ENCODE peak calls at places on chromosome 19, in six cellular contexts. One of them, this sample, is unnamed.

GRCh38 chr19:29872224-29872731 is 60.5 kb downstream of the CCNE1 start:
- DNase-seq in psoas muscle: no peak
- DNase-seq in AG04450: no peak
- DNase-seq in mesothelial cell of epicardium: no peak
- DNase-seq in colonic mucosa: no peak
- DNase-seq in brain microvascular endothelial cell: no peak
- DNase-seq in this sample: peak; percentile 47

GRCh38 chr19:12881172-12881808 is at the start of gene DNASE2:
- DNase-seq in psoas muscle: peak; percentile 97
- DNase-seq in AG04450: peak; percentile 76
- DNase-seq in mesothelial cell of epicardium: peak; percentile 77
- DNase-seq in colonic mucosa: peak; percentile 98
- DNase-seq in brain microvascular endothelial cell: peak; percentile 77
- DNase-seq in this sample: peak; percentile 92

GRCh38 chr19:46265217-46265828 is 31.5 kb upstream of the HIF3A start:
- DNase-seq in psoas muscle: no peak
- DNase-seq in AG04450: peak; percentile 57
- DNase-seq in mesothelial cell of epicardium: peak; percentile 45
- DNase-seq in colonic mucosa: peak; percentile 70
- DNase-seq in brain microvascular endothelial cell: peak; percentile 76
- DNase-seq in this sample: peak; percentile 72

GRCh38 chr19:580274-580835 is 8.0 kb downstream of the BSG start:
- DNase-seq in psoas muscle: no peak
- DNase-seq in AG04450: no peak
- DNase-seq in mesothelial cell of epicardium: no peak
- DNase-seq in colonic mucosa: no peak
- DNase-seq in brain microvascular endothelial cell: no peak
- DNase-seq in this sample: no peak

GRCh38 chr19:792361-792885 is 4.8 kb upstream of the PTBP1 start:
- DNase-seq in psoas muscle: no peak
- DNase-seq in AG04450: no peak
- DNase-seq in mesothelial cell of epicardium: no peak
- DNase-seq in colonic mucosa: no peak
- DNase-seq in brain microvascular endothelial cell: no peak
- DNase-seq in this sample: no peak

GRCh38 chr19:48856921-48857320 is 11.5 kb downstream of the PLEKHA4 start:
- DNase-seq in psoas muscle: no peak
- DNase-seq in AG04450: no peak
- DNase-seq in mesothelial cell of epicardium: no peak
- DNase-seq in colonic mucosa: no peak
- DNase-seq in brain microvascular endothelial cell: no peak
- DNase-seq in this sample: no peak

GRCh38 chr19:48739835-48740704 is at the start of gene RASIP1:
- DNase-seq in psoas muscle: peak; percentile 75
- DNase-seq in AG04450: no peak
- DNase-seq in mesothelial cell of epicardium: no peak
- DNase-seq in colonic mucosa: no peak
- DNase-seq in brain microvascular endothelial cell: no peak
- DNase-seq in this sample: no peak

GRCh38 chr19:29256516-29256915 is 43.6 kb upstream of the UQCRFS1 start:
- DNase-seq in psoas muscle: no peak
- DNase-seq in AG04450: no peak
- DNase-seq in mesothelial cell of epicardium: no peak
- DNase-seq in colonic mucosa: no peak
- DNase-seq in brain microvascular endothelial cell: no peak
- DNase-seq in this sample: no peak

DNA sequence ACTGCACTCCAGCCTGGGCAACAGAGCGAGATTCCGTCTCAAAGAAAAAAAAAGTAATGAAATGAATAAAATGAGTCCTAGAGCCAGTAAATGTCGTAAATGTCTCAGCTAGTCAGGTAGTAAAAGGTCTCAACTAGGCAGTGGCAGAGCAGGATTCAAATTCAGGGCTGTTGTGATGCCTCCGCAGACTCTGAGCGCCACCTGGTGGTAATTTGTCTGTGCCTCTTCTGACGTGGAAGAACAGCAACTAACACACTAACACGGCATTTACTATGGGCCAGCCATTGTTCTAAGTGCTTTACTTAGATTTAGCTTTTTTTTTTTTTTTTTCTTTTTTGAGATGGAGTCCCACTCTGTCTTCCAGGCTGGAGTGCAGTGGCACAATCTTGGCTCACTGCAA is 30.2 kb downstream of the CYP2F1 start:
- DNase-seq in psoas muscle: peak; percentile 82
- DNase-seq in AG04450: peak; percentile 50
- DNase-seq in mesothelial cell of epicardium: no peak
- DNase-seq in colonic mucosa: peak; percentile 94
- DNase-seq in brain microvascular endothelial cell: peak; percentile 73
- DNase-seq in this sample: peak; percentile 73
- TF ChIP-seq CTCF in psoas muscle: peak; percentile 64
- TF ChIP-seq CTCF in AG04450: peak; percentile 79
- TF ChIP-seq CTCF in mesothelial cell of epicardium: peak; percentile 53
- TF ChIP-seq CTCF in colonic mucosa: peak; percentile 81
- TF ChIP-seq CTCF in brain microvascular endothelial cell: peak; percentile 87
- TF ChIP-seq CTCF in this sample: peak; percentile 63

DNA sequence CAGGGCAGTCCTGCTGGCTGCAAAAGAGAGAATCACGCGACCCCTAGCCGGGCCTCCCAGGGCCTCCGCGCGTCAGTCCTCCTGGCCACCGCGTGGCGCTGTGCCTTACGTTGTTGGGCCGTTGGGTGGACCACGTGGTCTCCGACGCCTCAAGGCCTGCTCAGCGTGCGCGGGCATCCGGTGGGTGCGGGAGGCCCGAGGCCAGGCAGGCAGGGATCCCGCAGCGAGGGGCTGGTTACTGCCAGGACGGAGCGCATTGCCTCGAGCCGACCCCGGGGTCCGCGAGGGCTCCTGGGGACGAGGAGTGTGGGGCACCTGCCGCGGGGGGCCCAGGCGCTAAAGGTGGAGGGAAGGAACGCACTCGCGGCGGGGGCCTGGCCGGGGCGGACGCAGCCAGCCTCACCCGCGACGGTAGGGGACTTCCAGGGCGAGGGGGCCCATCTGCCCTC is at the start of gene TDRD12:
- DNase-seq in psoas muscle: no peak
- DNase-seq in AG04450: no peak
- DNase-seq in mesothelial cell of epicardium: no peak
- DNase-seq in colonic mucosa: no peak
- DNase-seq in brain microvascular endothelial cell: no peak
- DNase-seq in this sample: no peak
- TF ChIP-seq CTCF in psoas muscle: no peak
- TF ChIP-seq CTCF in AG04450: no peak
- TF ChIP-seq CTCF in mesothelial cell of epicardium: no peak
- TF ChIP-seq CTCF in colonic mucosa: no peak
- TF ChIP-seq CTCF in brain microvascular endothelial cell: no peak
- TF ChIP-seq CTCF in this sample: no peak

DNA sequence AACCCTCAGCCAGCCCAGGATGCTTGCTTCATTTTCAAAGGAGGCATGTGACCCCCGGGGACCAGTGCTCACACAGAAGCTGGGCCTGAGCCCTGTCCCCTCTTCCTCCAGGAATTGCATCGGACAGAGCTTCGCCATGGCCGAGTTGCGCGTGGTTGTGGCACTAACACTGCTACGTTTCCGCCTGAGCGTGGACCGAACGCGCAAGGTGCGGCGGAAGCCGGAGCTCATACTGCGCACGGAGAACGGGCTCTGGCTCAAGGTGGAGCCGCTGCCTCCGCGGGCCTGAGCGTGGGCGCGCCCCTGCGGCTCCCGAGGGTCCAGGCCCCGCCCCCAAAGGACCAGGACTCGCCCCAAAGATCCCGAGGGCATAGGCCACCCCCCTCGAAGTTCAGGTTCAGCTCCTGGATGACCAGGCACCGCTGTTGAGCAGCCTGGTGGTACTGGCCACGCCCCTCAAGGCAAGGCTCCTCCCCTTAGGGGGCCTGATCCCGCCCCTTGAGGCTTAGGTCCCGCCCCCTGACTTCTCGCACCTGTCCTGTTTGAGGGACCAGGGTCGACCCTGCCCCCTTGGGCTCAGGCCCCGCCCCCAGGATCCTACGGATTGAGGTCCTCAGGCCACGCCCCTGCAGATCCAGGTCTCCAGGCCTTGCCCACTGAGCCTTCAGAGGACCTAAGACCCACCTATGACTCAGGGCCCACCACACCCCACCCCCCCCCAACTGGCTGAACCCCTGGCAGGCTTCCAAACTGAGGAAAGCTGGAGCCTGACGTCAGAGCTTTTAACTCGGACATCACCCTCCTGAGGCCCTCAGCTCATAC is 43.1 kb downstream of the CYP4F22 start:
- DNase-seq in psoas muscle: peak; percentile 65
- DNase-seq in AG04450: no peak
- DNase-seq in mesothelial cell of epicardium: no peak
- DNase-seq in colonic mucosa: peak; percentile 30
- DNase-seq in brain microvascular endothelial cell: no peak
- DNase-seq in this sample: peak; percentile 9
- TF ChIP-seq CTCF in psoas muscle: no peak
- TF ChIP-seq CTCF in AG04450: no peak
- TF ChIP-seq CTCF in mesothelial cell of epicardium: no peak
- TF ChIP-seq CTCF in colonic mucosa: no peak
- TF ChIP-seq CTCF in brain microvascular endothelial cell: no peak
- TF ChIP-seq CTCF in this sample: no peak

GRCh38 chr19:4057913-4058695 is 8.6 kb downstream of the ZBTB7A start:
- DNase-seq in psoas muscle: peak; percentile 97
- DNase-seq in AG04450: peak; percentile 48
- DNase-seq in mesothelial cell of epicardium: no peak
- DNase-seq in colonic mucosa: peak; percentile 84
- DNase-seq in brain microvascular endothelial cell: peak; percentile 80
- DNase-seq in this sample: no peak
- TF ChIP-seq CTCF in psoas muscle: no peak
- TF ChIP-seq CTCF in AG04450: peak; percentile 20
- TF ChIP-seq CTCF in mesothelial cell of epicardium: no peak
- TF ChIP-seq CTCF in colonic mucosa: no peak
- TF ChIP-seq CTCF in brain microvascular endothelial cell: peak; percentile 54
- TF ChIP-seq CTCF in this sample: no peak

DNA sequence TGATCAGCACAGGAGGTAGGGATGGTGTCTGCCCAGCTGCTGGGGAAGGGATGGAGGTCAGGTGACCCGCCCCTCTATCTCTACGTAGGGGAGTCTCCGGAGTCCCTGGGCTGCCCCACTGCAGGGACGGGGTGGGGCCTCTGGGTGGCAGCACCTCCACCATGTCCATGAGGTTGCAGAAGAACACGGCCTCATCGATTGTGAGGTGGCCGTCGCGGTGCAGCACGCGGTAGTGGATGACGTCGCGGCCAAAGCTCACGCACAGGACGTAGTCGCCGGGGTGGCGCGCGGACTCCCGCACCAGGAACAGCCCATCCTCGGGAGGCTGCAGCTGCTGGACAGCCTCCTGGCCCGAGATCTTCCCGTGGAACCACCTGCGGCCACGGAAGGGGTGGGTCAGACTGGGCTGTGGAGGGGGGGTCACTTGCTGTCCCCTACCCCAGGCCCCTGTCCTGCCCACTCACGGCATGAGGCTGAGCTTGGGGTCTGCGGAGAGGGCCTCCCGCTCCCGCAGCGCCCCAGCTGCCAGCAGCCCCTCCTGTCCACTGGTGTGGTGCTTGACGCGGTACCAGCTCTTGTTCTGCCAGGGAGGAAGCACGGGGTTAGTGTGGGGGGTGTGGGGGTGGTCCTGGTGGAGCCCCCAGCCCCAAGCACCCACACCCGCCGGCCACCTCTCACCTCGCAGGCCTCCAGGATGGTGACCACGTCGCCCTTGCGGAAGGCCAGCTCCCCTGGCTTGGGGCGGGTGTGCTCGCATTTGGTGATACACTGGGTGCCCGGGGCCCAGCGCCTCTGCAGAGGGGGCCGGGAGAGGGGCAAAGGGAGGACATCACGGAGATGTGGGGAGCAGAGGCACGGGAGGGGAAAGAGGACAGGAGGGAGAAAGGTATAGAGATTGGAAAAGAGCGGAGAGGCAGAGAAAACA is 2.3 kb downstream of the MATK start:
- DNase-seq in psoas muscle: no peak
- DNase-seq in AG04450: no peak
- DNase-seq in mesothelial cell of epicardium: no peak
- DNase-seq in colonic mucosa: no peak
- DNase-seq in brain microvascular endothelial cell: no peak
- DNase-seq in this sample: no peak
- TF ChIP-seq CTCF in psoas muscle: no peak
- TF ChIP-seq CTCF in AG04450: no peak
- TF ChIP-seq CTCF in mesothelial cell of epicardium: no peak
- TF ChIP-seq CTCF in colonic mucosa: peak; percentile 28
- TF ChIP-seq CTCF in brain microvascular endothelial cell: peak; percentile 39
- TF ChIP-seq CTCF in this sample: peak; percentile 34

DNA sequence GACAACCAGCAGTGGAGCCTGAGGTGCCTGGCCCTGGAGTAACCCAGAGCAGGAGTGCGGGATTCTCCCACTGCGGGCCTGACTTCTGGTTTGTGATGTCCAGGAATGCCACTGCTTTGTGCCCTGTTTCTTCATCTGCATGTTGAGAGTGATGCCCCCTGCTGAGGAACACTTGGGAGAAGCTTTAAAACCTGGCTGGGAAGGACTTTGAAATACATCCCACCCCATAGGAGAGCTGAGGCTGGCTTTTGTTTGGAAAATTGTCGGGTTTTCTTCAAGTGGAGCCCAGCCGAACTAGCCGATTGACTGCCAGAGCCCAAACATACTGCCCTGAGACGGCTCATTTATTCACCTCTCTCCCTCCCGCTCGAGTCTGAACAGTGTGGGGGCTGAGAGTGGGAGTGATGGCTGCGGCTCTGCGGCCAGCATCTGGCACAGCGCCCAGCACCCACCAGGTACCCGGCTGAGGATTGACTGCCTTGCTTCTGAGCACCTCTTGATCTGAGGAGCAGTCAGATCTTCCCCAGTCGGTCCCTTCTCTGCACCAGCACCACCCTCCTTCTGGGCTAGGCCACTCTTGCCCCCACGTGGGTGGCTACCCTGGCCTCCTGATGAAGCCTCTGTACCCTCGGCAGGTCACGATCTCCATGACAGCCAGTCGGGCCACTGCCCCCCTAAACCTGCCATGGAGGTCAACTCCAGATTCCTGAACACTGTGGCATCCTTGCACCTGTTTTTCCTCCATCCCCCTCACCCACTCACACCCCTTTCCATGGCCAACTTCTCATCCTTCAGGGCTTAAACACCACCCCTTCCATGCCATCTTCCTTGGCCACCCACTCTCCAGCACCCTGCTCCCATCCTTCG is 148.9 kb downstream of the SIPA1L3 start:
- DNase-seq in psoas muscle: no peak
- DNase-seq in AG04450: no peak
- DNase-seq in mesothelial cell of epicardium: no peak
- DNase-seq in colonic mucosa: no peak
- DNase-seq in brain microvascular endothelial cell: no peak
- DNase-seq in this sample: no peak
- TF ChIP-seq CTCF in psoas muscle: no peak
- TF ChIP-seq CTCF in AG04450: peak; percentile 25
- TF ChIP-seq CTCF in mesothelial cell of epicardium: no peak
- TF ChIP-seq CTCF in colonic mucosa: no peak
- TF ChIP-seq CTCF in brain microvascular endothelial cell: peak; percentile 17
- TF ChIP-seq CTCF in this sample: no peak

This sample was measured in nephron progenitor cell.